ENCODE peak calls at places on chromosomes 5 and 9, in five cellular contexts. E is fibroblast of pulmonary artery, V is MCF 10A, T is lung, M is transverse colon. O is an unnamed sample.

GRCh38 chr5:135488727-135489465 is 36.7 kb upstream of the TIFAB start:
- DNase-seq in M (no peak), T (no peak), E (peak), V (peak), O (no peak)

GRCh38 chr9:16236882-16237281 is 633.6 kb downstream of the BNC2 start:
- DNase-seq in E (peak), V (no peak), T (no peak), M (no peak), O (no peak)

GRCh38 chr5:95617057-95617456 is 2.8 kb upstream of the GPR150 start:
- DNase-seq in V (peak), M (no peak), T (no peak), E (peak), O (no peak)

GRCh38 chr9:27282269-27282668 is 14.7 kb downstream of the EQTN start:
- DNase-seq in T (no peak), M (no peak), E (no peak), V (no peak), O (no peak)

GRCh38 chr9:72038890-72039410 is 21.5 kb downstream of the C9orf57 start:
- DNase-seq in E (peak), V (peak), M (peak), T (peak), O (peak)

GRCh38 chr5:122137702-122138101 is 8.4 kb downstream of the ZNF474 start:
- DNase-seq in E (no peak), M (no peak), V (no peak), T (no peak), O (no peak)

GRCh38 chr9:129071526-129072131 is 9.3 kb upstream of the DOLPP1 start:
- DNase-seq in M (peak), V (no peak), E (no peak), T (no peak), O (no peak)

GRCh38 chr5:51226420-51226735 is 156.9 kb upstream of the ISL1 start:
- DNase-seq in E (no peak), V (peak), T (no peak), M (no peak), O (no peak)

GRCh38 chr9:113611461-113612215 is 148.1 kb downstream of the RGS3 start:
- DNase-seq in E (no peak), T (no peak), M (no peak), V (no peak), O (no peak)

GRCh38 chr9:127535834-127536233 is 76.2 kb upstream of the STXBP1 start:
- DNase-seq in V (no peak), E (peak), T (no peak), M (no peak), O (no peak)

GRCh38 chr5:131671994-131672655 is 37.1 kb upstream of the RAPGEF6 start:
- DNase-seq in M (no peak), E (peak), V (peak), T (no peak), O (peak)

GRCh38 chr9:82890865-82891264 is 172.1 kb downstream of the RASEF start:
- DNase-seq in E (no peak), V (peak), M (no peak), T (no peak), O (no peak)

GRCh38 chr5:123476696-123477095 is 35.3 kb upstream of the CSNK1G3 start:
- DNase-seq in V (peak), E (peak), M (no peak), T (no peak), O (no peak)

GRCh38 chr5:56917534-56917933 is 8.1 kb downstream of the SETD9 start:
- DNase-seq in T (no peak), M (peak), E (no peak), V (no peak), O (no peak)

GRCh38 chr5:160743027-160743426 is 109.0 kb downstream of the ATP10B start:
- DNase-seq in V (no peak), T (no peak), M (no peak), E (no peak), O (no peak)

GRCh38 chr5:98816574-98817222 is 43.2 kb downstream of the RGMB start:
- DNase-seq in M (peak), E (peak), V (peak), T (peak), O (no peak)

GRCh38 chr9:80701061-80701460 is 988.3 kb downstream of the TLE1 start:
- DNase-seq in M (no peak), E (peak), V (no peak), T (no peak), O (no peak)

GRCh38 chr9:81969971-81970370 is 18.6 kb upstream of the SPATA31D1 start:
- DNase-seq in E (peak), T (no peak), M (no peak), V (no peak), O (no peak)

GRCh38 chr5:219492-219891 is 1.4 kb downstream of the SDHA start:
- DNase-seq in V (peak), M (no peak), T (no peak), E (peak), O (no peak)

GRCh38 chr5:61020415-61020814 is 75.4 kb downstream of the NDUFAF2 start:
- DNase-seq in T (no peak), V (peak), M (no peak), E (peak), O (no peak)

GRCh38 chr5:119255571-119256356 is 100.1 kb upstream of the TNFAIP8 start:
- DNase-seq in V (peak), T (no peak), M (peak), E (peak), O (no peak)

GRCh38 chr5:176948458-176948857 is 49.3 kb upstream of the HK3 start:
- DNase-seq in E (peak), T (no peak), V (no peak), M (no peak), O (no peak)

GRCh38 chr5:20985754-20986153 is 997.8 kb upstream of the CDH18 start:
- DNase-seq in E (no peak), V (no peak), M (no peak), T (no peak), O (no peak)

GRCh38 chr9:126169736-126170135 is 156.9 kb upstream of the MVB12B start:
- DNase-seq in T (peak), V (no peak), M (no peak), E (no peak), O (no peak)

GRCh38 chr5:55994502-55994997 is at the start of gene IL6ST:
- DNase-seq in E (peak), V (peak), M (peak), T (peak), O (peak)

GRCh38 chr9:14866200-14866749 is 44.0 kb downstream of the FREM1 start:
- DNase-seq in M (no peak), E (no peak), V (no peak), T (no peak), O (no peak)

GRCh38 chr9:90835206-90835605 is 33.6 kb downstream of the SYK start:
- DNase-seq in E (no peak), T (peak), M (no peak), V (no peak), O (no peak)

GRCh38 chr9:12775963-12776774 is 1.3 kb downstream of the LURAP1L start:
- DNase-seq in V (peak), T (peak), M (peak), E (peak), O (peak)

GRCh38 chr5:174293481-174293880 is 248.0 kb downstream of the NSG2 start:
- DNase-seq in V (no peak), M (no peak), T (no peak), E (no peak), O (no peak)

GRCh38 chr5:17440766-17441165 is 57.3 kb upstream of the TAF11L2 start:
- DNase-seq in V (no peak), M (no peak), E (no peak), T (no peak), O (no peak)

GRCh38 chr9:120870206-120870605 is 6.8 kb downstream of the PHF19 start:
- DNase-seq in T (no peak), V (no peak), E (no peak), M (no peak), O (no peak)

GRCh38 chr9:120982851-120983250 is 56.3 kb upstream of the TRAF1 start:
- DNase-seq in V (no peak), E (peak), M (no peak), T (no peak), O (no peak)

GRCh38 chr5:127517110-127517479 is 345 bp upstream of the PRRC1 start:
- DNase-seq in T (no peak), M (no peak), E (no peak), V (no peak), O (no peak)

GRCh38 chr5:58922392-58923171 is 339.7 kb downstream of the RAB3C start:
- DNase-seq in M (peak), T (peak), E (peak), V (no peak), O (peak)

GRCh38 chr5:113147088-113147487 is 170.5 kb downstream of the DCP2 start:
- DNase-seq in V (peak), T (no peak), E (peak), M (no peak), O (no peak)